ENCODE peak calls at places on chromosome 3, in five cellular contexts. G is endothelial cell of umbilical vein, W is ovary, F is HL-60, D is small intestine. R is an unnamed sample. For H3K27me3, the result is how much of the 10 kb centered on the place peaks cover.

GRCh38 chr3:48739955-48740823 is 23.2 kb upstream of the IP6K2 start:
- DNase-seq in D (peak), F (peak), G (peak), W (peak), R (peak)

GRCh38 chr3:18302517-18302916 is 122.6 kb downstream of the SATB1 start:
- DNase-seq in G (no peak), W (no peak), F (no peak), D (no peak), R (no peak)

GRCh38 chr3:17605032-17605431 is 137.4 kb downstream of the TBC1D5 start:
- DNase-seq in G (peak), W (no peak), D (no peak), F (no peak), R (no peak)

GRCh38 chr3:44419159-44419922 is 58.1 kb downstream of the ZNF445 start:
- DNase-seq in W (no peak), D (no peak), F (no peak), G (no peak), R (no peak)

GRCh38 chr3:172201990-172202318 is 162.6 kb downstream of the FNDC3B start:
- DNase-seq in G (peak), D (no peak), F (peak), W (no peak), R (no peak)

GRCh38 chr3:123396171-123397049 is 52.5 kb downstream of the ADCY5 start:
- DNase-seq in W (peak), D (no peak), F (no peak), G (no peak), R (no peak)

GRCh38 chr3:16770021-16770420 is 114.7 kb upstream of the PLCL2 start:
- DNase-seq in W (no peak), D (no peak), F (no peak), G (no peak), R (peak)

GRCh38 chr3:154684021-154684420 is 254.0 kb upstream of the GPR149 start:
- DNase-seq in W (no peak), G (no peak), F (peak), D (no peak), R (no peak)

GRCh38 chr3:57764794-57765193 is 8.7 kb downstream of the SLMAP start:
- DNase-seq in F (no peak), W (no peak), G (no peak), D (no peak), R (no peak)

GRCh38 chr3:12870942-12871341 is 29.6 kb upstream of the RPL32 start:
- DNase-seq in F (peak), D (peak), W (no peak), G (no peak), R (no peak)

GRCh38 chr3:174540536-174540935 is 318.6 kb upstream of the NAALADL2 start:
- DNase-seq in F (no peak), G (no peak), W (no peak), D (no peak), R (peak)

GRCh38 chr3:8442993-8443670 is 58.5 kb upstream of the LMCD1 start:
- DNase-seq in D (no peak), G (peak), F (no peak), W (no peak), R (no peak)

GRCh38 chr3:64443553-64444331 is 218.5 kb upstream of the PRICKLE2 start:
- DNase-seq in G (no peak), W (peak), F (no peak), D (no peak), R (no peak)
- H3K4me3 ChIP-seq in G (no peak), W (no peak), F (no peak), D (no peak), R (no peak)

GRCh38 chr3:134649106-134649705 is 1.6 kb downstream of the KY start:
- DNase-seq in G (no peak), D (no peak), F (no peak), W (no peak), R (no peak)
- H3K27me3 ChIP-seq in G (under half), D (under half), F (under half), W (under half), R (under half)

GRCh38 chr3:87997966-87998365 is 60.8 kb downstream of the CGGBP1 start:
- DNase-seq in G (no peak), F (no peak), W (no peak), D (no peak), R (no peak)

GRCh38 chr3:87996845-87997244 is 62.0 kb downstream of the CGGBP1 start:
- DNase-seq in W (no peak), D (no peak), F (no peak), G (no peak), R (no peak)

GRCh38 chr3:88000853-88001252 is 58.0 kb downstream of the CGGBP1 start:
- DNase-seq in F (peak), G (peak), D (peak), W (no peak), R (no peak)

GRCh38 chr3:87993566-87993965 is 65.2 kb downstream of the CGGBP1 start:
- DNase-seq in F (no peak), W (no peak), G (no peak), D (no peak), R (no peak)

GRCh38 chr3:87997298-87997697 is 61.5 kb downstream of the CGGBP1 start:
- DNase-seq in W (no peak), G (peak), F (peak), D (no peak), R (no peak)
- H3K4me3 ChIP-seq in W (no peak), G (no peak), F (no peak), D (no peak), R (no peak)

GRCh38 chr3:55958605-55959004 is 471.5 kb upstream of the WNT5A start:
- DNase-seq in D (no peak), W (no peak), F (no peak), G (no peak), R (no peak)
- H3K27me3 ChIP-seq in D (under half), W (under half), F (under half), G (under half), R (under half)

GRCh38 chr3:42691861-42692666 is 6.7 kb downstream of the KLHL40 start:
- DNase-seq in G (no peak), F (no peak), W (no peak), D (no peak), R (no peak)
- H3K4me3 ChIP-seq in G (no peak), F (no peak), W (no peak), D (no peak), R (no peak)

GRCh38 chr3:27723803-27724458 is 1.8 kb upstream of the EOMES start:
- DNase-seq in W (no peak), G (no peak), F (no peak), D (no peak), R (no peak)
- H3K27me3 ChIP-seq in W (under half), G (half or more), F (half or more), D (under half), R (under half)

GRCh38 chr3:83002869-83003445 is 1241.5 kb upstream of the GBE1 start:
- DNase-seq in W (no peak), F (no peak), G (no peak), D (no peak), R (no peak)

GRCh38 chr3:82999777-83000176 is 1238.3 kb upstream of the GBE1 start:
- DNase-seq in D (no peak), W (no peak), G (no peak), F (no peak), R (no peak)

DNA sequence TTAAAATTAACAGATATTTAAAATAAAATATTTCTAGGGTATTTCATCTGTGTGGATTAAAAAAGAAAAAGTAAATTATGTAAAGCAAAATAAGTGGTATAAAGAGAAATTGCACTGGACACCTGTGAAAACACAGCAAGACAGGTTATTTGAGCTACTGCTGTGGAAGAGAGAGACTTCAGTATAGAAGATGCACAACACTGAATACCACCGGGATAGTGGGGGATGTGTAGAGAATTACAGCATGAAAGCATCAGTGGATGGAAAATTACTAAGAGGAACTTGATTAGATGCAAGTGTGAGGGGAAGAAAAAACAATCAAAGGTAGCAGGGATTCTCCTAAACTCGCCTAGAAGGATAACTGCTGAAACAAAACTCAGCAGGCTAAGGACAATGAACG is 1242.5 kb upstream of the GBE1 start:
- DNase-seq in W (no peak), G (no peak), D (no peak), F (no peak), R (no peak)
- H3K4me3 ChIP-seq in W (no peak), G (no peak), D (no peak), F (no peak), R (no peak)

DNA sequence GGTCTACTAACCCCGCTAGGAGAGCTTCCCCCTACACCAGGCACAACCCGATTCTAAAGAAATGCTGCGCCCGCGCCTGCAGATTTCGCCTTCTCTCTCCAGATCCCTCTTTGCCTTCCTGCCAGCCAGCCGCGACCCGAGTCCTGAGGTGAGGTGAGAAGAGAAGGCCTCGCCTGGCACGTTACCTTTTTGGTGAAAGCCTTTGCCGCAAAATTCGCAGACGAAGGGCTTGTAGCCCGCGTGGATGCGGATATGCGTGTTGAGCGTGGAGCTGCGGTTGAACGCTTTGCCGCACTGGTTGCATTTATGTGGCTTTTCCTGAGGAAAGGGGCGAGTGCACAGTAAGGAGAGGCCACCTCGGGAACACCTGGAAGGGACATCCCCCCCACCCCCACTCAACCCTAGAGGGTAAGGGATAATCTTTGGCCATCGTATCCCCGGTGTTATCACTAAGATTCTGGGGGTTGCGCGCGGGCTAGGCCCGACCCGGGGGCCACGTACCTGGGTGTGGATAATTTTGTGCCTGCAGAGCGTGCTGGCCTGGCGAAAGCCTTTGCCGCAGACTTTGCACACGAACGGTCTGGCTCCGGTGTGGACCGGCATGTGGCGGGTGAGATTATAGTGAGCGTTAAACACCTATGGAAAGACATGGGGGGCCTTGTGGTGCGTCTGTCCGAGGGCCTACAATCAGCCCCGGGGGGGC is 2.2 kb downstream of the FEZF2 start:
- DNase-seq in F (no peak), D (no peak), W (no peak), G (no peak), R (no peak)
- H3K27me3 ChIP-seq in F (half or more), D (under half), W (under half), G (half or more), R (under half)

DNA sequence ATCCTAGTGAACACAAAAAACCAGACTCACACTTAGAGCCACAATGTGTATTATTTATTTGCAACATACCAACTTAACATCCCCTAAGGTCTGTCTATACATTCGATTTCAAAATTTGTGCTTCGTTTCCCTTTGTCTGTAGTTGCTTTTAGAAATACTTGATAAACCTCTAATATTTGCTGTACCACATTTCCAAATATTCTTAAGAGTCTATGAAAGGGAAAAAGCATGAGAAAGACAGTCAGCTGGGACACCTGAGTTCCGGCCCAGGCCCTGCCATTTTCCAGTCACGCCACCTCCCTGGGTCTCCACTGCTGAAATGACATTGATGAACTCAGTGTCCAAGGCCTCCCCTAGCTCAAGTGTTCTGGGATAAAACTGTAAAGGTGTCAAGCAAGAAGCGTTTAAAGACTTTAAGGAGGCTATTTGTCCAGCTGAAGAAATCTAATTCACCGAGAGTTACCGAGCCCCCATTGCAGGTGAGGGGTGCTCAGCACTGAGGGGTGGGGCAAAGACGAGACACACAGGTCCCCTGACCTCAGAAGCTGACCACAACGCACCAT is 26.6 kb downstream of the LRRC2 start:
- DNase-seq in W (no peak), D (no peak), F (no peak), G (no peak), R (no peak)
- H3K4me3 ChIP-seq in W (no peak), D (no peak), F (no peak), G (no peak), R (no peak)

R was measured in HAP-1.